ENCODE peak calls at places on chromosomes 3 and 15, in six cellular contexts. One of them, this sample, is unnamed.
A peak's percentile ranks its signal among the peaks of the same experiment; 100 is the strongest.

GRCh38 chr15:31013863-31014607 is 22.6 kb upstream of the MTMR10 start:
- DNase-seq in GM23248: no peak
- DNase-seq in neural progenitor cell: no peak
- DNase-seq in PC-9: no peak
- DNase-seq in PC-3: no peak
- DNase-seq in GM23338: peak; percentile 11
- DNase-seq in this sample: peak; percentile 75

GRCh38 chr15:72784233-72784876 is 797 bp upstream of the ADPGK start:
- DNase-seq in neural progenitor cell: peak; percentile 86
- DNase-seq in GM23338: peak; percentile 86
- DNase-seq in PC-3: peak; percentile 70
- DNase-seq in PC-9: no peak
- DNase-seq in GM23248: peak; percentile 91
- DNase-seq in this sample: peak; percentile 83

GRCh38 chr3:52854013-52854412 is 19.2 kb upstream of the MUSTN1 start:
- DNase-seq in PC-3: no peak
- DNase-seq in GM23338: peak; percentile 69
- DNase-seq in neural progenitor cell: peak; percentile 33
- DNase-seq in PC-9: no peak
- DNase-seq in GM23248: no peak
- DNase-seq in this sample: no peak

GRCh38 chr3:116048991-116049390 is 396.3 kb downstream of the LSAMP start:
- DNase-seq in GM23338: no peak
- DNase-seq in GM23248: no peak
- DNase-seq in neural progenitor cell: no peak
- DNase-seq in PC-9: no peak
- DNase-seq in PC-3: no peak
- DNase-seq in this sample: no peak

GRCh38 chr15:75776075-75776443 is 63.4 kb upstream of the CSPG4 start:
- DNase-seq in PC-3: peak; percentile 9
- DNase-seq in PC-9: no peak
- DNase-seq in neural progenitor cell: peak; percentile 3
- DNase-seq in GM23248: peak; percentile 42
- DNase-seq in GM23338: peak; percentile 37
- DNase-seq in this sample: no peak

GRCh38 chr3:120440001-120440703 is 10.6 kb downstream of the FSTL1 start:
- DNase-seq in PC-9: no peak
- DNase-seq in GM23338: no peak
- DNase-seq in GM23248: peak; percentile 77
- DNase-seq in PC-3: peak; percentile 61
- DNase-seq in neural progenitor cell: no peak
- DNase-seq in this sample: no peak

GRCh38 chr3:111577798-111578685 is 17.1 kb downstream of the ZBED2 start:
- DNase-seq in neural progenitor cell: peak; percentile 43
- DNase-seq in PC-3: peak; percentile 93
- DNase-seq in GM23338: peak; percentile 49
- DNase-seq in GM23248: peak; percentile 86
- DNase-seq in PC-9: peak; percentile 40
- DNase-seq in this sample: peak; percentile 27

GRCh38 chr15:66131200-66131599 is 122.3 kb downstream of the MEGF11 start:
- DNase-seq in GM23338: no peak
- DNase-seq in neural progenitor cell: no peak
- DNase-seq in PC-9: no peak
- DNase-seq in GM23248: no peak
- DNase-seq in PC-3: no peak
- DNase-seq in this sample: no peak

GRCh38 chr3:64163755-64164148 is 61.5 kb downstream of the PRICKLE2 start:
- DNase-seq in GM23338: peak; percentile 30
- DNase-seq in PC-9: no peak
- DNase-seq in GM23248: peak; percentile 98
- DNase-seq in PC-3: peak; percentile 62
- DNase-seq in neural progenitor cell: no peak
- DNase-seq in this sample: no peak

GRCh38 chr15:54273928-54274327 is 295.7 kb downstream of the UNC13C start:
- DNase-seq in PC-3: no peak
- DNase-seq in neural progenitor cell: no peak
- DNase-seq in GM23248: no peak
- DNase-seq in GM23338: peak; percentile 33
- DNase-seq in PC-9: no peak
- DNase-seq in this sample: no peak

GRCh38 chr3:159804726-159805410 is 183.8 kb upstream of the IL12A start:
- DNase-seq in PC-3: peak; percentile 93
- DNase-seq in GM23248: peak; percentile 94
- DNase-seq in neural progenitor cell: peak; percentile 89
- DNase-seq in PC-9: peak; percentile 73
- DNase-seq in GM23338: peak; percentile 95
- DNase-seq in this sample: peak; percentile 88

GRCh38 chr3:38556640-38557358 is 60.7 kb downstream of the EXOG start:
- DNase-seq in PC-9: no peak
- DNase-seq in GM23338: no peak
- DNase-seq in PC-3: no peak
- DNase-seq in GM23248: no peak
- DNase-seq in neural progenitor cell: no peak
- DNase-seq in this sample: no peak

GRCh38 chr3:77464106-77464688 is 424.3 kb downstream of the ROBO2 start:
- DNase-seq in PC-3: no peak
- DNase-seq in PC-9: no peak
- DNase-seq in neural progenitor cell: no peak
- DNase-seq in GM23248: peak; percentile 11
- DNase-seq in GM23338: no peak
- DNase-seq in this sample: no peak

GRCh38 chr3:177213806-177214528 is 16.7 kb upstream of the TBL1XR1 start:
- DNase-seq in PC-3: no peak
- DNase-seq in PC-9: no peak
- DNase-seq in GM23338: no peak
- DNase-seq in GM23248: peak; percentile 20
- DNase-seq in neural progenitor cell: no peak
- DNase-seq in this sample: no peak

GRCh38 chr3:163490119-163490518 is 1588.2 kb downstream of the SI start:
- DNase-seq in PC-3: peak; percentile 79
- DNase-seq in PC-9: peak; percentile 50
- DNase-seq in neural progenitor cell: peak; percentile 82
- DNase-seq in GM23338: peak; percentile 76
- DNase-seq in GM23248: peak; percentile 59
- DNase-seq in this sample: peak; percentile 94

GRCh38 chr3:27134165-27134796 is 234.9 kb downstream of the NEK10 start:
- DNase-seq in neural progenitor cell: peak; percentile 78
- DNase-seq in GM23248: peak; percentile 74
- DNase-seq in GM23338: peak; percentile 79
- DNase-seq in PC-9: peak; percentile 51
- DNase-seq in PC-3: peak; percentile 82
- DNase-seq in this sample: peak; percentile 65

GRCh38 chr3:52299815-52300611 is 12.4 kb downstream of the GLYCTK start:
- DNase-seq in PC-3: peak; percentile 23
- DNase-seq in neural progenitor cell: peak; percentile 62
- DNase-seq in GM23248: peak; percentile 43
- DNase-seq in GM23338: peak; percentile 50
- DNase-seq in PC-9: peak; percentile 36
- DNase-seq in this sample: no peak

GRCh38 chr3:114902691-114903101 is 244.4 kb downstream of the ZBTB20 start:
- DNase-seq in neural progenitor cell: peak; percentile 55
- DNase-seq in PC-9: no peak
- DNase-seq in PC-3: no peak
- DNase-seq in GM23338: peak; percentile 73
- DNase-seq in GM23248: peak; percentile 10
- DNase-seq in this sample: no peak

GRCh38 chr3:128074851-128075515 is 22.7 kb downstream of the SEC61A1 start:
- DNase-seq in neural progenitor cell: no peak
- DNase-seq in PC-3: no peak
- DNase-seq in GM23338: no peak
- DNase-seq in PC-9: no peak
- DNase-seq in GM23248: peak; percentile 56
- DNase-seq in this sample: no peak

GRCh38 chr3:123305192-123305591 is 103.4 kb downstream of the SEC22A start:
- DNase-seq in neural progenitor cell: no peak
- DNase-seq in GM23338: no peak
- DNase-seq in GM23248: no peak
- DNase-seq in PC-3: no peak
- DNase-seq in PC-9: no peak
- DNase-seq in this sample: no peak

DNA sequence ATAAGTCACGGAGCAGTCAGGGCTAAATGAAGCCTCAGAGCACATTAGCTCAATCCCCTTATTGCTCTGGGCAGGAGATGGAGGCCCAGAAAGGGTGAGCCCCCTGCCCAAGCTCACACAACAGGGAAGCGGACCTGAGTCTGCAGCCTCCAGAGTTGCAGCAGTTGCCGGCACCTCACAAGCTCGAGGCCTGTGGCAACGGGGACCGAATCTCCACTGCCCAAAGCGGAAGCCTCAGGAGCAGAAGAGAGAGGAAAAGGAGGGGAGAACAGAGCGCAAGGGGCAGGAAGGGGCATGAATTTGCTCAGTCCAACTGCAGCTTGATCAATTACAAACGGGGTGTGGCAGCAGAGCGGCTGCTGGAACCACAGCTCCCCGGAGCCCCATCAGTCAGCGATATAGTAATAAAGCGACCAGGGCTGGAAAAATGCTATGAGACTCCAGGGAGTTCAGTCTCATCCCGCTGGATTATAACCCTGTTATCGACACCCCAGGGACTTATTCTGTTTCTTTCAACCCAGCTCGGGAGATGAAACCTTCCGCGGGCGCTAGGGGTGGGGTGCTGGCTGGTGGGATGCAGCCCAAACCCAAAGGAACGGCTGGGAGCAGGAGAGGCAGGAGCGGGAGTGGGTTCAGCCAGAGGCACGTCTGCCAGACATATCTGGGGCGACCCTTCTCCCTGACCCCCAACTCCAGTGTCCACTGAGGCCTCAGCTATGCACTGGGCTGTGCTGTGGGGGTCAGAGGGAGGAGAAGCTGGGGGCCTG is 219.7 kb upstream of the LINGO1 start:
- DNase-seq in PC-3: no peak
- DNase-seq in GM23248: no peak
- DNase-seq in GM23338: no peak
- DNase-seq in PC-9: no peak
- DNase-seq in neural progenitor cell: no peak
- DNase-seq in this sample: no peak
- TF ChIP-seq EZH2 in PC-3: no peak
- TF ChIP-seq EZH2 in GM23248: no peak
- TF ChIP-seq EZH2 in GM23338: no peak
- TF ChIP-seq EZH2 in PC-9: no peak
- TF ChIP-seq EZH2 in neural progenitor cell: no peak
- TF ChIP-seq EZH2 in this sample: no peak

DNA sequence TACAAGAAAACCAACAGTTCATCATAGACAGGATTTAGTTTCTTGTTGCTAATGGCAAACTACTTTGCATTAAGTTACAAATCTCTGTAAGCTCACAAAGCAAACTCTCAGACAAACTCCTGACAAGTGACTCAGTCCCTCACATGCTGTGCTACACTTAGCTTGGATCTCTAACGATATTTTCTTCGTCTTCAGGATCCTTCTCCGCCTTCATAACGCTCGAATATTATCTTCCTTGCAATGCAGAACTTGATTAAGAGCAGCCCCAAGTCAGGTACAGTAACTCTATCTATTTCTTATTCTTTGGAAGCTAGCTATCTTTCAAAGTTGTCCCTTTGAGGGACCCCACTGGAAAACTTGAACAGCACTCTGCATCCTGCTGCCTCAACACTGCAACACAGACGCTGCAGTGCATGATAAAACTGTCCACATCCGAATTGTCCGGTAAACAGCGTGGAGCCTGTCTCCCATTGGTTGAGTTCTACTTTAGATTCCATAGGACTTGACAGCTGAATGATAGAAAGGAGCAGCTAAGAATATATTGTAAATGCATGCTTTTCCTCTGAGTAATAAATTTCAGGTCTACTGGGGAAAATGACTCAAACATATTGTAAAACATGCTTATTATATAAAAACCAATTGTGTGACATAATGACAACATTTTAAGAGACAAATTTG is 61.3 kb downstream of the UACA start:
- DNase-seq in neural progenitor cell: no peak
- DNase-seq in PC-3: peak; percentile 88
- DNase-seq in GM23338: no peak
- DNase-seq in PC-9: no peak
- DNase-seq in GM23248: peak; percentile 78
- DNase-seq in this sample: no peak
- H3F3A ChIP-seq in neural progenitor cell: peaks cover 5% of the 10 kb centered on the region
- H3F3A ChIP-seq in PC-3: peaks cover 15% of the 10 kb centered on the region
- H3F3A ChIP-seq in GM23338: no peaks in the 10 kb centered on the region
- H3F3A ChIP-seq in PC-9: peaks cover 4% of the 10 kb centered on the region
- H3F3A ChIP-seq in GM23248: peaks cover 37% of the 10 kb centered on the region
- H3F3A ChIP-seq in this sample: no peaks in the 10 kb centered on the region

DNA sequence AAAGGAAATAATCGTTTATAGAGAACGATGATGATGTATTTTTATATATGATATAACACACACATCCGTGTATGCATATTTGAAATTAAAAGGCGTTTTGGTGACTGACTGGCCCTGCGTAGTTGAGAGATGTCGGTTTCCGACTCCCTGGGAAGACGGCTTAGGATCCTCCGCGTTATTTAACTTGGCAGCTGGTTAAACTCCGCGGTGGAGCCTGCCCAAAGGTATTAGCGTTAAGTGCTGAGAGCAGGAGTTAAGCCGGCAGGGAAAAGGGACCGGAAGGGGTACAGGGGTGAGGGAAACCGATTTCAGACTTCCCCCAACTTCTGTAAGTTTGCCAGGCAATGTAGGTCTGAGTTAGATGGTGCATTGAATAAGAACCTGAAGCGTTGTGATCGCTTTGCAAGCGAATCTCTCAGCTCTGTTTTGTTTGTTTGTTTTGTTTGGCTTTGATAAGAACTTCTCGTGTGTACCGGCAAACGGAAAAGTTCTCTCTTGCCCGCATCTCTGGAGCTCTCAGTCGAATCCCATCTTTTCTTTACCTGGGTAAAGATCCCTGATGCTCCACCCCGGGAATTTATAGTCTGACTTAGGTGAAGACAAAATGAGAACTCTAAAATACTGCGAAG is 6.0 kb upstream of the FEZF2 start:
- DNase-seq in neural progenitor cell: peak; percentile 87
- DNase-seq in PC-3: no peak
- DNase-seq in GM23248: no peak
- DNase-seq in PC-9: no peak
- DNase-seq in GM23338: peak; percentile 85
- DNase-seq in this sample: no peak
- TF ChIP-seq EZH2 in neural progenitor cell: peak; percentile 70
- TF ChIP-seq EZH2 in PC-3: no peak
- TF ChIP-seq EZH2 in GM23248: peak; percentile 64
- TF ChIP-seq EZH2 in PC-9: no peak
- TF ChIP-seq EZH2 in GM23338: peak; percentile 80
- TF ChIP-seq EZH2 in this sample: no peak

GRCh38 chr15:45429974-45430792 is 51.8 kb upstream of the GATM start:
- DNase-seq in neural progenitor cell: peak; percentile 83
- DNase-seq in GM23338: peak; percentile 81
- DNase-seq in GM23248: peak; percentile 59
- DNase-seq in PC-3: peak; percentile 70
- DNase-seq in PC-9: peak; percentile 74
- DNase-seq in this sample: peak; percentile 70

GRCh38 chr15:45424429-45424828 is 46.1 kb upstream of the GATM start:
- DNase-seq in neural progenitor cell: no peak
- DNase-seq in PC-3: no peak
- DNase-seq in GM23248: no peak
- DNase-seq in PC-9: no peak
- DNase-seq in GM23338: no peak
- DNase-seq in this sample: no peak

GRCh38 chr15:45427085-45427484 is 48.7 kb upstream of the GATM start:
- DNase-seq in GM23338: no peak
- DNase-seq in PC-9: no peak
- DNase-seq in GM23248: no peak
- DNase-seq in PC-3: no peak
- DNase-seq in neural progenitor cell: no peak
- DNase-seq in this sample: no peak

GRCh38 chr15:45428491-45428890 is 50.1 kb upstream of the GATM start:
- DNase-seq in GM23338: no peak
- DNase-seq in PC-3: no peak
- DNase-seq in GM23248: no peak
- DNase-seq in neural progenitor cell: no peak
- DNase-seq in PC-9: no peak
- DNase-seq in this sample: no peak

GRCh38 chr15:45425135-45425534 is 46.8 kb upstream of the GATM start:
- DNase-seq in PC-9: no peak
- DNase-seq in PC-3: peak; percentile 60
- DNase-seq in GM23338: no peak
- DNase-seq in GM23248: peak; percentile 77
- DNase-seq in neural progenitor cell: no peak
- DNase-seq in this sample: no peak
- H3F3A ChIP-seq in PC-9: peaks cover 11% of the 10 kb centered on the region
- H3F3A ChIP-seq in PC-3: no peaks in the 10 kb centered on the region
- H3F3A ChIP-seq in GM23338: no peaks in the 10 kb centered on the region
- H3F3A ChIP-seq in GM23248: peaks cover 11% of the 10 kb centered on the region
- H3F3A ChIP-seq in neural progenitor cell: no peaks in the 10 kb centered on the region
- H3F3A ChIP-seq in this sample: no peaks in the 10 kb centered on the region